ENCODE peak calls at places on chromosomes 4 and X, in five cellular contexts. One of them, this sample, is unnamed.

GRCh38 chr4:119682080-119682479 is 53.5 kb upstream of the PDE5A start:
- DNase-seq in astrocyte of the cerebellum: no peak
- DNase-seq in neural progenitor cell: no peak
- DNase-seq in fibroblast of mammary gland: no peak
- DNase-seq in RWPE2: no peak
- DNase-seq in this sample: no peak

GRCh38 chrX:55636109-55636508 is 12.9 kb downstream of the FOXR2 start:
- DNase-seq in astrocyte of the cerebellum: no peak
- DNase-seq in neural progenitor cell: no peak
- DNase-seq in fibroblast of mammary gland: no peak
- DNase-seq in RWPE2: no peak
- DNase-seq in this sample: no peak

GRCh38 chr4:17447675-17448298 is 64.1 kb downstream of the QDPR start:
- DNase-seq in astrocyte of the cerebellum: peak
- DNase-seq in neural progenitor cell: peak
- DNase-seq in fibroblast of mammary gland: peak
- DNase-seq in RWPE2: no peak
- DNase-seq in this sample: peak

GRCh38 chrX:10952619-10953018 is 158.5 kb upstream of the HCCS start:
- DNase-seq in astrocyte of the cerebellum: no peak
- DNase-seq in neural progenitor cell: no peak
- DNase-seq in fibroblast of mammary gland: peak
- DNase-seq in RWPE2: no peak
- DNase-seq in this sample: peak

GRCh38 chrX:6384391-6384790 is 150.5 kb downstream of the VCX3A start:
- DNase-seq in astrocyte of the cerebellum: no peak
- DNase-seq in neural progenitor cell: peak
- DNase-seq in fibroblast of mammary gland: no peak
- DNase-seq in RWPE2: no peak
- DNase-seq in this sample: no peak

GRCh38 chr4:114019972-114020358 is 40.5 kb upstream of the ARSJ start:
- DNase-seq in astrocyte of the cerebellum: no peak
- DNase-seq in neural progenitor cell: no peak
- DNase-seq in fibroblast of mammary gland: no peak
- DNase-seq in RWPE2: no peak
- DNase-seq in this sample: no peak

GRCh38 chrX:136747003-136747986 is 33.4 kb downstream of the ARHGEF6 start:
- DNase-seq in astrocyte of the cerebellum: no peak
- DNase-seq in neural progenitor cell: no peak
- DNase-seq in fibroblast of mammary gland: no peak
- DNase-seq in RWPE2: no peak
- DNase-seq in this sample: no peak

GRCh38 chrX:40173662-40174593 is 76.2 kb upstream of the BCOR start:
- DNase-seq in astrocyte of the cerebellum: no peak
- DNase-seq in neural progenitor cell: peak
- DNase-seq in fibroblast of mammary gland: no peak
- DNase-seq in RWPE2: no peak
- DNase-seq in this sample: no peak

GRCh38 chr4:2072971-2073807 is 14.1 kb downstream of the NAT8L start:
- DNase-seq in astrocyte of the cerebellum: no peak
- DNase-seq in neural progenitor cell: no peak
- DNase-seq in fibroblast of mammary gland: no peak
- DNase-seq in RWPE2: peak
- DNase-seq in this sample: no peak

GRCh38 chr4:25702848-25703247 is 47.2 kb downstream of the SLC34A2 start:
- DNase-seq in astrocyte of the cerebellum: peak
- DNase-seq in neural progenitor cell: no peak
- DNase-seq in fibroblast of mammary gland: peak
- DNase-seq in RWPE2: no peak
- DNase-seq in this sample: peak

GRCh38 chr4:74838746-74839370 is 44.5 kb upstream of the BTC start:
- DNase-seq in astrocyte of the cerebellum: no peak
- DNase-seq in neural progenitor cell: no peak
- DNase-seq in fibroblast of mammary gland: peak
- DNase-seq in RWPE2: no peak
- DNase-seq in this sample: peak

GRCh38 chr4:114642173-114642780 is 43.7 kb downstream of the UGT8 start:
- DNase-seq in astrocyte of the cerebellum: no peak
- DNase-seq in neural progenitor cell: no peak
- DNase-seq in fibroblast of mammary gland: no peak
- DNase-seq in RWPE2: no peak
- DNase-seq in this sample: no peak

GRCh38 chr4:124262211-124263179 is 450.0 kb downstream of the ANKRD50 start:
- DNase-seq in astrocyte of the cerebellum: peak
- DNase-seq in neural progenitor cell: peak
- DNase-seq in fibroblast of mammary gland: peak
- DNase-seq in RWPE2: no peak
- DNase-seq in this sample: peak
- TF ChIP-seq CTCF in astrocyte of the cerebellum: peak
- TF ChIP-seq CTCF in neural progenitor cell: peak
- TF ChIP-seq CTCF in fibroblast of mammary gland: peak
- TF ChIP-seq CTCF in RWPE2: peak
- TF ChIP-seq CTCF in this sample: peak

GRCh38 chr4:38462659-38463058 is 201.3 kb upstream of the KLF3 start:
- DNase-seq in astrocyte of the cerebellum: no peak
- DNase-seq in neural progenitor cell: no peak
- DNase-seq in fibroblast of mammary gland: no peak
- DNase-seq in RWPE2: no peak
- DNase-seq in this sample: no peak
- TF ChIP-seq CTCF in astrocyte of the cerebellum: no peak
- TF ChIP-seq CTCF in neural progenitor cell: no peak
- TF ChIP-seq CTCF in fibroblast of mammary gland: no peak
- TF ChIP-seq CTCF in RWPE2: no peak
- TF ChIP-seq CTCF in this sample: no peak

GRCh38 chr4:56650259-56651070 is 30.6 kb downstream of the HOPX start:
- DNase-seq in astrocyte of the cerebellum: no peak
- DNase-seq in neural progenitor cell: peak
- DNase-seq in fibroblast of mammary gland: no peak
- DNase-seq in RWPE2: no peak
- DNase-seq in this sample: no peak
- TF ChIP-seq CTCF in astrocyte of the cerebellum: no peak
- TF ChIP-seq CTCF in neural progenitor cell: no peak
- TF ChIP-seq CTCF in fibroblast of mammary gland: no peak
- TF ChIP-seq CTCF in RWPE2: peak
- TF ChIP-seq CTCF in this sample: no peak

GRCh38 chr4:103204114-103204513 is 6.0 kb upstream of the CENPE start:
- DNase-seq in astrocyte of the cerebellum: no peak
- DNase-seq in neural progenitor cell: peak
- DNase-seq in fibroblast of mammary gland: peak
- DNase-seq in RWPE2: no peak
- DNase-seq in this sample: peak
- TF ChIP-seq CTCF in astrocyte of the cerebellum: peak
- TF ChIP-seq CTCF in neural progenitor cell: peak
- TF ChIP-seq CTCF in fibroblast of mammary gland: peak
- TF ChIP-seq CTCF in RWPE2: peak
- TF ChIP-seq CTCF in this sample: peak

GRCh38 chrX:150790021-150790420 is 96.8 kb downstream of the MTMR1 start:
- DNase-seq in astrocyte of the cerebellum: no peak
- DNase-seq in neural progenitor cell: no peak
- DNase-seq in fibroblast of mammary gland: no peak
- DNase-seq in RWPE2: no peak
- DNase-seq in this sample: no peak

DNA sequence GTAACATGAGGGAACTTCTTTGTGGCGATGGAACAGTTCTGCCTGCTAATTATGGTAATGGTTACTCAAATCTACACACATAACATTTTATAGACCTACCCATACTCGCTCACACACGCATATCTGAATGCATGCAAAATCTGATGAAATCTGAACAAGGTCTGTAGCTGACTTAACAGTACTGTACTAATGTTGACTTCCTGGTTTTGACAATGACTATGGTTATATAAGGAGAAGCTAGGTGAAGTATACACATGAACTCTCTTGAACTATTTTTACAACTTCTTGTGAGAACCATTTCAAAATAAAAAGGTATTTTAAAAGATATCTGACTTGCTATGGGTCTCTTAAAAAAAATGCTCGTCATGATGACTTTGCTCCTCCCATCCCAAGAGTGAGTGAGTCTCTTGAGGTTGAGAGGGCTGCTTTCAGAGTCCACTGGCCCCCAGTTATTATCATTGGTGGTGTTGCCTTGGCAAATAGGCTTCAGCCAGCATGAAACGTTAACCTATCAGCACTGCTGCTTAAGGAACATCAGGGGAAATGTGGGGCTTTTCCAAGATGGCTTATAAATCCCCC is 99.8 kb downstream of the MTMR1 start:
- DNase-seq in astrocyte of the cerebellum: no peak
- DNase-seq in neural progenitor cell: no peak
- DNase-seq in fibroblast of mammary gland: no peak
- DNase-seq in RWPE2: no peak
- DNase-seq in this sample: no peak
- TF ChIP-seq CTCF in astrocyte of the cerebellum: no peak
- TF ChIP-seq CTCF in neural progenitor cell: no peak
- TF ChIP-seq CTCF in fibroblast of mammary gland: no peak
- TF ChIP-seq CTCF in RWPE2: no peak
- TF ChIP-seq CTCF in this sample: no peak

DNA sequence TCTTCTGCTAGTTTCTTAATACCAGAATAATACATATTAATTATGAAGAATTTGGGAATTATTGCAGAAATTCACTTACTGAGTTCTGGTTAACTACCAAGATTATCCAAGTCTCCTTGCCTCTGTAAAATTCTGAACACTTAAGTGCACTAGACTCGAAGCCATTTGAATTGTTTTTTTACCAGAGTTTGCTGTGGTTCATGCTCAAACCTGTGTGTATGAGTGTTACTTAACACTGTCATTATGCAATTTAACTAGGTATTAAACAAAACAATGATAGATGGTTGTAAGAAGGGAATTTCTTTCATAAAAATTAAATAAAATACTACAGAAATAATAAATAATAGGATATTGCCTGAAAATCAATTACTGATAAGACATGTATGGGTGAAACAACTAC is 145.6 kb upstream of the FAT4 start:
- DNase-seq in astrocyte of the cerebellum: no peak
- DNase-seq in neural progenitor cell: no peak
- DNase-seq in fibroblast of mammary gland: no peak
- DNase-seq in RWPE2: no peak
- DNase-seq in this sample: no peak
- TF ChIP-seq CTCF in astrocyte of the cerebellum: no peak
- TF ChIP-seq CTCF in neural progenitor cell: no peak
- TF ChIP-seq CTCF in fibroblast of mammary gland: no peak
- TF ChIP-seq CTCF in RWPE2: no peak
- TF ChIP-seq CTCF in this sample: no peak

GRCh38 chrX:100424012-100424411 is 13.9 kb upstream of the PCDH19 start:
- DNase-seq in astrocyte of the cerebellum: no peak
- DNase-seq in neural progenitor cell: peak
- DNase-seq in fibroblast of mammary gland: peak
- DNase-seq in RWPE2: no peak
- DNase-seq in this sample: peak
- TF ChIP-seq CTCF in astrocyte of the cerebellum: no peak
- TF ChIP-seq CTCF in neural progenitor cell: peak
- TF ChIP-seq CTCF in fibroblast of mammary gland: peak
- TF ChIP-seq CTCF in RWPE2: no peak
- TF ChIP-seq CTCF in this sample: peak

GRCh38 chr4:3766791-3767561 is 791 bp downstream of the ADRA2C start:
- DNase-seq in astrocyte of the cerebellum: no peak
- DNase-seq in neural progenitor cell: peak
- DNase-seq in fibroblast of mammary gland: peak
- DNase-seq in RWPE2: no peak
- DNase-seq in this sample: no peak
- TF ChIP-seq CTCF in astrocyte of the cerebellum: no peak
- TF ChIP-seq CTCF in neural progenitor cell: peak
- TF ChIP-seq CTCF in fibroblast of mammary gland: no peak
- TF ChIP-seq CTCF in RWPE2: no peak
- TF ChIP-seq CTCF in this sample: no peak

GRCh38 chr4:172515266-172515879 is 653.2 kb upstream of the GALNT7 start:
- DNase-seq in astrocyte of the cerebellum: peak
- DNase-seq in neural progenitor cell: peak
- DNase-seq in fibroblast of mammary gland: no peak
- DNase-seq in RWPE2: no peak
- DNase-seq in this sample: peak
- TF ChIP-seq CTCF in astrocyte of the cerebellum: peak
- TF ChIP-seq CTCF in neural progenitor cell: peak
- TF ChIP-seq CTCF in fibroblast of mammary gland: no peak
- TF ChIP-seq CTCF in RWPE2: no peak
- TF ChIP-seq CTCF in this sample: no peak

GRCh38 chr4:104899863-104900262 is 246.8 kb upstream of the TET2 start:
- DNase-seq in astrocyte of the cerebellum: no peak
- DNase-seq in neural progenitor cell: no peak
- DNase-seq in fibroblast of mammary gland: no peak
- DNase-seq in RWPE2: no peak
- DNase-seq in this sample: no peak

GRCh38 chr4:104905546-104905945 is 241.1 kb upstream of the TET2 start:
- DNase-seq in astrocyte of the cerebellum: no peak
- DNase-seq in neural progenitor cell: no peak
- DNase-seq in fibroblast of mammary gland: no peak
- DNase-seq in RWPE2: no peak
- DNase-seq in this sample: no peak

GRCh38 chr4:104897297-104897645 is 249.4 kb upstream of the TET2 start:
- DNase-seq in astrocyte of the cerebellum: peak
- DNase-seq in neural progenitor cell: no peak
- DNase-seq in fibroblast of mammary gland: peak
- DNase-seq in RWPE2: no peak
- DNase-seq in this sample: peak

GRCh38 chr4:104896623-104897296 is 249.9 kb upstream of the TET2 start:
- DNase-seq in astrocyte of the cerebellum: no peak
- DNase-seq in neural progenitor cell: no peak
- DNase-seq in fibroblast of mammary gland: peak
- DNase-seq in RWPE2: no peak
- DNase-seq in this sample: no peak

GRCh38 chr4:104901438-104901837 is 245.2 kb upstream of the TET2 start:
- DNase-seq in astrocyte of the cerebellum: peak
- DNase-seq in neural progenitor cell: peak
- DNase-seq in fibroblast of mammary gland: no peak
- DNase-seq in RWPE2: no peak
- DNase-seq in this sample: peak
- TF ChIP-seq CTCF in astrocyte of the cerebellum: peak
- TF ChIP-seq CTCF in neural progenitor cell: peak
- TF ChIP-seq CTCF in fibroblast of mammary gland: no peak
- TF ChIP-seq CTCF in RWPE2: peak
- TF ChIP-seq CTCF in this sample: peak